ENCODE peak calls at places on chromosomes 4 and X, in four cellular contexts. A is uterus, G is adrenal gland, I is tibial nerve. R is an unnamed sample.

GRCh38 chrX:153922932-153923857 is 2.9 kb downstream of the ARHGAP4 start:
- DNase-seq in A (peak; percentile 89), I (peak; percentile 74), G (peak; percentile 80), R (no peak)

GRCh38 chrX:154356596-154356995 is 17.8 kb downstream of the FLNA start:
- DNase-seq in A (no peak), G (no peak), I (no peak), R (no peak)

GRCh38 chr4:105605493-105605892 is 53.1 kb downstream of the ARHGEF38 start:
- DNase-seq in G (no peak), I (no peak), A (no peak), R (no peak)

GRCh38 chr4:147057631-147057980 is 111.9 kb upstream of the TTC29 start:
- DNase-seq in I (no peak), A (no peak), G (no peak), R (no peak)

GRCh38 chr4:146096374-146096773 is 79.1 kb upstream of the LSM6 start:
- DNase-seq in I (no peak), G (no peak), A (no peak), R (no peak)

GRCh38 chrX:72111011-72111708 is 20.6 kb downstream of the RTL5 start:
- DNase-seq in G (no peak), I (no peak), A (no peak), R (no peak)

GRCh38 chrX:112830540-112830939 is 10.1 kb downstream of the AMOT start:
- DNase-seq in I (no peak), G (no peak), A (no peak), R (no peak)

GRCh38 chr4:108126806-108127205 is 41.9 kb downstream of the LEF1 start:
- DNase-seq in G (no peak), I (no peak), A (no peak), R (no peak)

GRCh38 chr4:87270144-87270543 is 49.7 kb upstream of the KLHL8 start:
- DNase-seq in A (no peak), I (no peak), G (peak; percentile 22), R (no peak)

GRCh38 chr4:121140712-121141111 is 23.4 kb downstream of the TNIP3 start:
- DNase-seq in I (no peak), G (no peak), A (no peak), R (no peak)

GRCh38 chrX:139200346-139200745 is 330.2 kb upstream of the F9 start:
- DNase-seq in A (no peak), I (no peak), G (no peak), R (no peak)
- H3K4me3 ChIP-seq in A (no peak overlapping the region), I (no peak overlapping the region), G (no peak overlapping the region), R (no peak overlapping the region)

GRCh38 chr4:37453361-37454262 is 209.1 kb downstream of the NWD2 start:
- DNase-seq in G (peak; percentile 58), I (peak; percentile 19), A (peak; percentile 45), R (no peak)

GRCh38 chr4:37451646-37452045 is 207.1 kb downstream of the NWD2 start:
- DNase-seq in I (no peak), A (no peak), G (no peak), R (no peak)

GRCh38 chr4:37450911-37451310 is 206.4 kb downstream of the NWD2 start:
- DNase-seq in G (no peak), I (no peak), A (no peak), R (no peak)

GRCh38 chr4:37454263-37454800 is 209.8 kb downstream of the NWD2 start:
- DNase-seq in A (no peak), I (no peak), G (no peak), R (no peak)

DNA sequence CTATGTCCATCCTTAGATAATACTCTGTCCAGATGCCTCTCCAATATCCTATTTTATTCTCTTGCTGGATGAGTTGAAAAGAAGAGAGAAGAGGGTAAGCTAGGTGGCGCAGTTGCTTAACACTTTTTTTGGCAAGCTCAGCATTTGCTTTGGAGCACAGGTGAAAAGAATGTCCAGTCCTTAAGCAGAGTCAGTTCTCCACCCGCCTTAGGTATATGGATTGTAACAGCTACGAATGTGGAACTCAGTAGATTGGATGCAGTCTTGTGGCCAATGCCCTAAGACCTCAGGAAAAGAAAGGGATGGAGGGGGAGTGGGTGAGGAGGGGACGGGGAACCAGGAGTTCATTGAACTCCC is 208.4 kb downstream of the NWD2 start:
- DNase-seq in I (peak; percentile 63), A (peak; percentile 75), G (peak; percentile 36), R (no peak)
- H3K4me3 ChIP-seq in I (peak overlapping the region; percentile 48), A (peak overlapping the region; percentile 46), G (no peak overlapping the region), R (peak overlapping the region; percentile 48)

DNA sequence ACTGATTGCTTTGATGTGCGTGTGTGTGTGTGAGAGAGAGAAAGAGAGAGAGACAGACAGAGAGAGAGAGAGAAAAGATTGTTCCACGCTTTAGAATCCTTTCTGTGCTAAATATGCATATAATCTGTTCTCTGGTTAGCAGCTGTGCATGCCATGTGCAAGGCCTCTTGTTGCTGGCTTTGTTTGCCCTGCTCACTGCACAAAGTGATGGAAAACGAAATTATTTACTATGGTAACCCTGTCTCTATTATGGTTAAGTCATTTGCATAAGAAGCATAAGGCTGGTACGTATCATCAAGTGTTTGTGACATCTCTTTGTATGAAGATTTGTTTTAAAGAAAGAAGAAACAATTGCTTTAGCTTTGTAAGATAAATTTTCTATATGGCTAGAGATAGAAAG is 190.2 kb upstream of the POF1B start:
- DNase-seq in A (no peak), I (no peak), G (no peak), R (no peak)
- H3K4me3 ChIP-seq in A (no peak overlapping the region), I (no peak overlapping the region), G (no peak overlapping the region), R (no peak overlapping the region)

DNA sequence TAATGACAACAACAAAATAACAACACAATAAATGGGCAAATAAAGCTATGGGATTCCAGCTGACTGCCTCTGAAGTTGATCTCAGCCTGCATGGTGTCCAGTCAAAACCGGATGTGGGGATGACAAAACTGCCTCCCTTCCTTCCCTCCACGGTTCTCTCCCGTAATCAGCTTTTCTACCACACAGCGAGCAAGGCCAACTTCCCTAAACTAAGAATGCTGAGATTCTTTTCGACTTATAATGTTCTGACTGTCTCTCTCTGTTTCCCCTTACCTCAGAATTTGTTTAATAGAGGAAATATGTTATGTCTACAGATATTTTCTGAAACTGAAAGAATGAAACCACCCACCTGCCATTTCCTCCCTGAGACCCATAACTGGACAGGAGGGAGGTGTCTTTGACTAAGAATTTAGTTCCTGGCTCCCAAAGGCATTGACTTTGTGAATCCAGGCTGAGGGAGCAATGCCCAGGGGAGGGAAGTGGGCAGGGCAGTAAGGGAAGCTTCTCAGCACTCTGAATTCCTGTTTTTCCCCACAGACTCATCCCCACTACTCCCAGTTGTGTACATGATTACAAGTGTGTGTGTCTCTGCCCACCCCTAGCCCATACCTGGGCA is 1.0 kb upstream of the TLR1 start:
- DNase-seq in G (no peak), I (peak; percentile 33), A (no peak), R (no peak)
- H3K4me3 ChIP-seq in G (no peak overlapping the region), I (peak overlapping the region; percentile 11), A (peak overlapping the region; percentile 27), R (peak overlapping the region; percentile 34)

DNA sequence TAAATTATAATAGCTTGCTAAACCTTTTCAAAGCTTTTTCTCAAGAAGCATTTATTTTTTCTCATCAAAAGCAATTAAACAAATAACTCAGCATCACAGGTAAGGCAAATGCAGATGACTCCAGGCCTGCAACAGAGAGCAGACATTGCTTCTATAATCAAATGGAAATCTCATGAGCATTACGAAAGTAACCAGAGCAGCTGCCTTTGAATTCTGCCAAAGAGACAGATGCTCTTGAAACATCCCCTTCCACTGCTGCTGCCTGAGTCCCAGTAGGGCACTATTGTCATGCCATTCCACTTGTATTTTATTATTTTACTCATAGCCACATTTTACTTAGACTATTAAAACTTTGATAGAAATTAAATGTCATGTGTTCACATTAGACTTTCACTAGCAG is 620.7 kb upstream of the GNPDA2 start:
- DNase-seq in I (no peak), G (no peak), A (no peak), R (no peak)
- H3K4me3 ChIP-seq in I (no peak overlapping the region), G (no peak overlapping the region), A (no peak overlapping the region), R (no peak overlapping the region)

GRCh38 chrX:137565921-137566745 is at the start of gene ZIC3:
- DNase-seq in I (peak; percentile 8), G (peak; percentile 66), A (no peak), R (no peak)
- H3K4me3 ChIP-seq in I (peak within 1 kb of the TSS; percentile 45), G (no peak within 1 kb of the TSS), A (peak within 1 kb of the TSS; percentile 43), R (peak within 1 kb of the TSS; percentile 37)

GRCh38 chr4:42768125-42768748 is 111.3 kb upstream of the ATP8A1 start:
- DNase-seq in I (no peak), G (no peak), A (no peak), R (no peak)

GRCh38 chr4:42761804-42762203 is 104.9 kb upstream of the ATP8A1 start:
- DNase-seq in A (no peak), I (no peak), G (no peak), R (no peak)

GRCh38 chr4:42767669-42768068 is 110.8 kb upstream of the ATP8A1 start:
- DNase-seq in I (no peak), G (no peak), A (no peak), R (no peak)
- H3K4me3 ChIP-seq in I (no peak overlapping the region), G (no peak overlapping the region), A (no peak overlapping the region), R (no peak overlapping the region)

GRCh38 chr4:3135155-3136011 is 60.9 kb downstream of the HTT start:
- DNase-seq in G (no peak), I (no peak), A (no peak), R (no peak)
- H3K4me3 ChIP-seq in G (no peak overlapping the region), I (no peak overlapping the region), A (no peak overlapping the region), R (no peak overlapping the region)

GRCh38 chr4:152676052-152676854 is 3.5 kb downstream of the TMEM154 start:
- DNase-seq in A (no peak), G (no peak), I (no peak), R (no peak)

GRCh38 chr4:152679414-152680281 is at the start of gene TMEM154:
- DNase-seq in I (peak; percentile 33), G (peak; percentile 31), A (peak; percentile 18), R (peak; percentile 31)

GRCh38 chr4:152682143-152682542 is 2.3 kb upstream of the TMEM154 start:
- DNase-seq in G (no peak), I (no peak), A (no peak), R (no peak)

GRCh38 chr4:152680988-152681731 is 1.4 kb upstream of the TMEM154 start:
- DNase-seq in I (no peak), A (no peak), G (no peak), R (no peak)

DNA sequence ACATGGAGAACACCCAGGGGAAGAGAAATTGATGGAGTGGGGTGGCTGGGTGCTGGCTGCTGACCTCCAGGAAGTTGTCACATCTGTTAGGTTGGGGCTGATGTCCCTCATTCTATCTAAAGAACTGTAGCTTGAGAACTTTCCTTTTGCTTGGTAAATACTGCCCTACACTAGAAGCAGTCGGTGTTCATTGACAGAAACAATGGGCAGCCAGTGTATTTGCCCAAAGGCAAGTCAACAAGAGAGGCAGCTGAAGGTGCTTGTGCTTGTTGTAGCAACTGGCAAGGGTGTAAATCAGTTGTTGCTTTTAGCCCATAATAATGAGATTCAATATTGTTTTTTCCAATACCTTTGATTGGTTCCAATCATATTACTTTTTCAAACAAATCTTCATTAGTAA is 956 bp downstream of the TMEM154 start:
- DNase-seq in I (no peak), A (no peak), G (no peak), R (no peak)
- H3K4me3 ChIP-seq in I (no peak overlapping the region), A (no peak overlapping the region), G (no peak overlapping the region), R (peak overlapping the region; percentile 74)